ENCODE peak calls at places on chromosomes 7 and 10, in seven cellular contexts. One of them, this sample, is unnamed.

GRCh38 chr10:93438796-93439253 is 43.3 kb downstream of the MYOF start:
- DNase-seq in body of pancreas: peak; percentile 61
- DNase-seq in K562: peak; percentile 11
- DNase-seq in AG09309: no peak
- DNase-seq in WERI-Rb-1: no peak
- DNase-seq in dorsolateral prefrontal cortex: no peak
- DNase-seq in nephron progenitor cell: peak; percentile 42
- DNase-seq in this sample: no peak

GRCh38 chr10:126877390-126877789 is 27.8 kb upstream of the DOCK1 start:
- DNase-seq in K562: no peak
- DNase-seq in dorsolateral prefrontal cortex: no peak
- DNase-seq in WERI-Rb-1: no peak
- DNase-seq in body of pancreas: no peak
- DNase-seq in nephron progenitor cell: no peak
- DNase-seq in AG09309: no peak
- DNase-seq in this sample: no peak

GRCh38 chr7:5452470-5452899 is 28.9 kb upstream of the TNRC18 start:
- DNase-seq in AG09309: no peak
- DNase-seq in dorsolateral prefrontal cortex: no peak
- DNase-seq in nephron progenitor cell: no peak
- DNase-seq in body of pancreas: no peak
- DNase-seq in WERI-Rb-1: peak; percentile 76
- DNase-seq in K562: peak; percentile 90
- DNase-seq in this sample: no peak

GRCh38 chr10:50637003-50637579 is 13.3 kb upstream of the SGMS1 start:
- DNase-seq in K562: no peak
- DNase-seq in dorsolateral prefrontal cortex: no peak
- DNase-seq in AG09309: no peak
- DNase-seq in body of pancreas: no peak
- DNase-seq in nephron progenitor cell: no peak
- DNase-seq in WERI-Rb-1: no peak
- DNase-seq in this sample: no peak

GRCh38 chr10:127040756-127041155 is 135.5 kb downstream of the DOCK1 start:
- DNase-seq in nephron progenitor cell: no peak
- DNase-seq in AG09309: no peak
- DNase-seq in WERI-Rb-1: no peak
- DNase-seq in K562: no peak
- DNase-seq in body of pancreas: no peak
- DNase-seq in dorsolateral prefrontal cortex: no peak
- DNase-seq in this sample: no peak

GRCh38 chr7:9349625-9350024 is 916.2 kb downstream of the NXPH1 start:
- DNase-seq in WERI-Rb-1: no peak
- DNase-seq in AG09309: no peak
- DNase-seq in nephron progenitor cell: no peak
- DNase-seq in K562: no peak
- DNase-seq in body of pancreas: no peak
- DNase-seq in dorsolateral prefrontal cortex: no peak
- DNase-seq in this sample: no peak

GRCh38 chr10:100993986-100994708 is 5.5 kb upstream of the LZTS2 start:
- DNase-seq in dorsolateral prefrontal cortex: no peak
- DNase-seq in body of pancreas: no peak
- DNase-seq in nephron progenitor cell: peak; percentile 34
- DNase-seq in AG09309: no peak
- DNase-seq in WERI-Rb-1: no peak
- DNase-seq in K562: no peak
- DNase-seq in this sample: no peak

GRCh38 chr7:98733036-98733435 is 116.0 kb downstream of the NPTX2 start:
- DNase-seq in nephron progenitor cell: peak; percentile 48
- DNase-seq in K562: peak; percentile 91
- DNase-seq in dorsolateral prefrontal cortex: no peak
- DNase-seq in WERI-Rb-1: peak; percentile 73
- DNase-seq in body of pancreas: no peak
- DNase-seq in AG09309: no peak
- DNase-seq in this sample: no peak

GRCh38 chr7:116173051-116174028 is 37.0 kb upstream of the TES start:
- DNase-seq in dorsolateral prefrontal cortex: no peak
- DNase-seq in body of pancreas: no peak
- DNase-seq in K562: peak; percentile 36
- DNase-seq in nephron progenitor cell: peak; percentile 11
- DNase-seq in AG09309: no peak
- DNase-seq in WERI-Rb-1: no peak
- DNase-seq in this sample: no peak

GRCh38 chr7:66344166-66344565 is 139.0 kb downstream of the TPST1 start:
- DNase-seq in K562: no peak
- DNase-seq in dorsolateral prefrontal cortex: no peak
- DNase-seq in body of pancreas: no peak
- DNase-seq in AG09309: no peak
- DNase-seq in WERI-Rb-1: no peak
- DNase-seq in nephron progenitor cell: no peak
- DNase-seq in this sample: no peak

GRCh38 chr7:55539380-55539779 is 32.9 kb downstream of the VOPP1 start:
- DNase-seq in WERI-Rb-1: no peak
- DNase-seq in nephron progenitor cell: no peak
- DNase-seq in K562: no peak
- DNase-seq in dorsolateral prefrontal cortex: no peak
- DNase-seq in body of pancreas: no peak
- DNase-seq in AG09309: no peak
- DNase-seq in this sample: no peak

GRCh38 chr7:100221767-100222444 is 2.2 kb downstream of the PVRIG start:
- DNase-seq in AG09309: no peak
- DNase-seq in body of pancreas: no peak
- DNase-seq in nephron progenitor cell: no peak
- DNase-seq in WERI-Rb-1: no peak
- DNase-seq in K562: no peak
- DNase-seq in dorsolateral prefrontal cortex: no peak
- DNase-seq in this sample: no peak

GRCh38 chr7:41847641-41848040 is 144.8 kb upstream of the INHBA start:
- DNase-seq in body of pancreas: no peak
- DNase-seq in AG09309: no peak
- DNase-seq in K562: no peak
- DNase-seq in dorsolateral prefrontal cortex: no peak
- DNase-seq in nephron progenitor cell: no peak
- DNase-seq in WERI-Rb-1: no peak
- DNase-seq in this sample: no peak

GRCh38 chr7:32062150-32062549 is 8.1 kb downstream of the PDE1C start:
- DNase-seq in WERI-Rb-1: peak; percentile 73
- DNase-seq in K562: peak; percentile 48
- DNase-seq in nephron progenitor cell: peak; percentile 66
- DNase-seq in body of pancreas: peak; percentile 54
- DNase-seq in dorsolateral prefrontal cortex: no peak
- DNase-seq in AG09309: no peak
- DNase-seq in this sample: no peak
- TF ChIP-seq CTCF in WERI-Rb-1: peak; percentile 76
- TF ChIP-seq CTCF in K562: peak; percentile 71
- TF ChIP-seq CTCF in nephron progenitor cell: peak; percentile 57
- TF ChIP-seq CTCF in body of pancreas: peak; percentile 45
- TF ChIP-seq CTCF in dorsolateral prefrontal cortex: peak; percentile 46
- TF ChIP-seq CTCF in AG09309: peak; percentile 55
- TF ChIP-seq CTCF in this sample: peak; percentile 31

GRCh38 chr7:69674701-69675182 is 76.5 kb downstream of the AUTS2 start:
- DNase-seq in AG09309: no peak
- DNase-seq in K562: no peak
- DNase-seq in body of pancreas: no peak
- DNase-seq in nephron progenitor cell: no peak
- DNase-seq in dorsolateral prefrontal cortex: no peak
- DNase-seq in WERI-Rb-1: no peak
- DNase-seq in this sample: no peak

GRCh38 chr7:69677905-69678793 is 79.9 kb downstream of the AUTS2 start:
- DNase-seq in dorsolateral prefrontal cortex: no peak
- DNase-seq in WERI-Rb-1: no peak
- DNase-seq in body of pancreas: no peak
- DNase-seq in AG09309: no peak
- DNase-seq in K562: no peak
- DNase-seq in nephron progenitor cell: peak; percentile 38
- DNase-seq in this sample: no peak

GRCh38 chr7:69676247-69676646 is 78.0 kb downstream of the AUTS2 start:
- DNase-seq in K562: no peak
- DNase-seq in body of pancreas: no peak
- DNase-seq in AG09309: no peak
- DNase-seq in nephron progenitor cell: no peak
- DNase-seq in WERI-Rb-1: no peak
- DNase-seq in dorsolateral prefrontal cortex: no peak
- DNase-seq in this sample: no peak

GRCh38 chr7:69678794-69679103 is 80.5 kb downstream of the AUTS2 start:
- DNase-seq in dorsolateral prefrontal cortex: no peak
- DNase-seq in WERI-Rb-1: no peak
- DNase-seq in nephron progenitor cell: no peak
- DNase-seq in AG09309: no peak
- DNase-seq in body of pancreas: no peak
- DNase-seq in K562: no peak
- DNase-seq in this sample: no peak

DNA sequence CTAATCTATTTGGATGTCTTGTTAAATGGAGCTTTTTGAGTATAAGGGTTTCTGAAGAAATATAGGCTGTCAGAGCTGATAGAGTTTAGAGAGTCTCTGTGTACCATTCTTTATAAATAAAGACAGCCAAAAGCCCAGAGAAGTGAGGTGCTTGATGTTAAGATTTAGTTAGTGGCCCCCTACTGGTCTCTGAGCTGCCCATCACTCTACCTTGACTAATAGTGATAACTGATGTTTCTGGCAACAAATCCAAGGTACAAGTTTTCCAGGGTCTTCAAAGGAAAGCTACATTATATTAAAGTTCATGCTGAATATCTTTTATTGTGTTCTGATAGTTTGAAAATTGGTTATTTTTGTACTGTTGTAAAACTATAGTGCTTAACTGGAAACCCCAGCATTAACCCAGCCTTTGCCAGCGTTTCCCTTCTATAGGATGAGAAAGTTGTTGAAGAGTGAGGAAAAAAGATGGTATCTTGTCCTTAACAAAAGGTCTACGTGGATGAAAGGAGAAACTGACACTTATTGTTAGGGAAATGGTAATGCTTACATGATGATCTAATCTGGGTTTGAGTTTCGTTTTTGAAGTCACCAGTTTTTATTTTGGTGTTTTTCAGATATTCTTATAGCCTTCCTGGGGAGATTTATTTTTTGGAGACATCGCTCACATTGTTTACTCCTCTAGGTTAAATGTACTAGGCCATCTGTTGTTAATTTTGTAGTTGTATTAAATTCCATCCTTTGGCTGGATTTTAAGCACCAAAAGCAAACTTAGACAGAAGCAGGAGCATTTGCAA is 79.0 kb downstream of the AUTS2 start:
- DNase-seq in WERI-Rb-1: no peak
- DNase-seq in dorsolateral prefrontal cortex: no peak
- DNase-seq in body of pancreas: no peak
- DNase-seq in AG09309: no peak
- DNase-seq in K562: no peak
- DNase-seq in nephron progenitor cell: no peak
- DNase-seq in this sample: no peak
- TF ChIP-seq CTCF in WERI-Rb-1: peak; percentile 44
- TF ChIP-seq CTCF in dorsolateral prefrontal cortex: peak; percentile 16
- TF ChIP-seq CTCF in body of pancreas: no peak
- TF ChIP-seq CTCF in AG09309: no peak
- TF ChIP-seq CTCF in K562: no peak
- TF ChIP-seq CTCF in nephron progenitor cell: peak; percentile 37
- TF ChIP-seq CTCF in this sample: peak; percentile 32

DNA sequence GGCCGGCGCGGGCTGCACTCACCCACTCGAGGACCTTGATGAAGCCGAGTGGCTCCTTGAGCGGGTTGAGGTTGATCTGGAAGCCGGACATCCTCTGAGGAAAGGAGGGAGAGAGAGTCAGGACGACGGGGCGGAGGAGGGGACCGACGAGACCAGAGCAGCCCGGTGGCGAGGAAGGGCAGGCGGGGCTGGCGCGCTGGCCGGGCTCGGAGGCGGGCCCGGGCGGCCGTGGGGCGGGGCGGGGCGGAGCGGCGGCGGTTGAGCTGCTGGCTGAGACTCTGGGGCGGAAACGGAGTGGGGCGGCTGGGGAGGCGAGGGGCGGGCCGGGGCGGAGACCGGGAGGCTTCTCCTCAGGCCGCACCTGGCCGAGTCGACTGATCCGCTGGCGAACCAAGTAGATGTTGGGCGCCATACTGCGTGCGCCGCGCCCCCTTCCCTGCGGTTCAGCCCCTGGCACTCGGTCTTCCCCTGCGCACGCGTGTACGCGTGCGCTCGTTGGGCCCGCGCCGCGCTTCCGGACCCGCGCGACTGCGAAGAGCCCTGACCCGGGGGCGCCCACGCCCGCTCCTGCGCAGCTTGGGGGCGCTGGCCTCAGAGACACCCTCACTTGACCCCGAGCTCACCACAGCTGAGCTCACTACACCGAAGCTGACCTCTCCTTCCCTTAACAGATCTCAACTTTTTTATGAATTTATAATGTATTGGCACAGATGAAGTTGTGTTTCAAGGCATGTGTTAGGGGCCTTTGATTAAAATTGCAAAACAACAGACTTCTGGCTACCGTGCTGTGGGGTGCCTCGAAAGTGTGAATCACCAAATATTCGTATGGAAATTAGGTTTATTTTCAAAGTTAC is at the start of gene SYPL1:
- DNase-seq in AG09309: no peak
- DNase-seq in body of pancreas: peak; percentile 95
- DNase-seq in dorsolateral prefrontal cortex: peak; percentile 92
- DNase-seq in K562: peak; percentile 97
- DNase-seq in WERI-Rb-1: peak; percentile 96
- DNase-seq in nephron progenitor cell: peak; percentile 95
- DNase-seq in this sample: peak; percentile 46
- TF ChIP-seq CTCF in AG09309: no peak
- TF ChIP-seq CTCF in body of pancreas: no peak
- TF ChIP-seq CTCF in dorsolateral prefrontal cortex: no peak
- TF ChIP-seq CTCF in K562: no peak
- TF ChIP-seq CTCF in WERI-Rb-1: peak; percentile 2
- TF ChIP-seq CTCF in nephron progenitor cell: no peak
- TF ChIP-seq CTCF in this sample: no peak

DNA sequence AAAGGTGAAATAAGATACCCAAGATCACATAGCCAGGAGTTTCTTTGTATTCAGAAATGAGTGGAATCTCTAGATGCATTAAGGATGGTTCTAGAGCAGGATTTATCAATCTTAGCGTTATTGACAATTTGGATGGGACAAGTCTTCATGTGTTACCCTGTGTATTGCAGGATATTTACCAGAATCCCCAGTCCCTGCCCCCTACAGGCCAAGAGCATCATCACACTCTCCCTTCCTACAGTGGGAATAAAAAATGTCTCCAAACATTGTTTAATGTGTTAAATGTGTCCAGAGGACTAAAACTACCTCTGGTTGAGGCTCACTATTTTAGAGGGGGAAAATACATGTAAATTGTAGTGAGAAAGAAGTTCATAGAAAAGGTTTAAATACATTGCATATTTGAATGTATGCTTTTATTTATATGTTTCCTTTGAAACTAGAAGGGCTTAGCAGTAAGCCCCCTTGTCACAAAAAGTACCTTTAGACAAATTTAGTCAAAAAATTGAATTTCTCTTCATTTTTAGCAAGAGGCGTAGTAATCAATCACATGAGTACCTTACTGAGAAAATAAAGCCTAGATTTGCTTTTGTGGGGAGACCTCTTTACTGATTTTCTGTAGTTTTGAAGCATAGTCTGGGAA is 141.2 kb downstream of the MLLT10 start:
- DNase-seq in K562: peak; percentile 54
- DNase-seq in body of pancreas: peak; percentile 39
- DNase-seq in nephron progenitor cell: peak; percentile 20
- DNase-seq in dorsolateral prefrontal cortex: no peak
- DNase-seq in WERI-Rb-1: peak; percentile 14
- DNase-seq in AG09309: no peak
- DNase-seq in this sample: no peak
- TF ChIP-seq CTCF in K562: peak; percentile 78
- TF ChIP-seq CTCF in body of pancreas: peak; percentile 55
- TF ChIP-seq CTCF in nephron progenitor cell: peak; percentile 64
- TF ChIP-seq CTCF in dorsolateral prefrontal cortex: peak; percentile 56
- TF ChIP-seq CTCF in WERI-Rb-1: peak; percentile 51
- TF ChIP-seq CTCF in AG09309: peak; percentile 80
- TF ChIP-seq CTCF in this sample: peak; percentile 59

GRCh38 chr7:112571852-112572607 is 91.2 kb downstream of the LSMEM1 start:
- DNase-seq in body of pancreas: no peak
- DNase-seq in nephron progenitor cell: no peak
- DNase-seq in dorsolateral prefrontal cortex: no peak
- DNase-seq in WERI-Rb-1: no peak
- DNase-seq in AG09309: no peak
- DNase-seq in K562: no peak
- DNase-seq in this sample: no peak
- TF ChIP-seq CTCF in body of pancreas: no peak
- TF ChIP-seq CTCF in nephron progenitor cell: no peak
- TF ChIP-seq CTCF in dorsolateral prefrontal cortex: no peak
- TF ChIP-seq CTCF in WERI-Rb-1: peak; percentile 14
- TF ChIP-seq CTCF in AG09309: no peak
- TF ChIP-seq CTCF in K562: peak; percentile 39
- TF ChIP-seq CTCF in this sample: peak; percentile 15